ENCODE peak calls at places on chromosomes 16 and 17, in six cellular contexts. N is right lobe of liver, E is small intestine, W is AG10803, K is aorta, J is ovary. B is an unnamed sample.

GRCh38 chr16:70804153-70804728 is 3.3 kb upstream of the VAC14 start:
- DNase-seq in N (no peak), E (no peak), W (peak; percentile 90), K (no peak), J (no peak), B (peak; percentile 29)

GRCh38 chr17:63395075-63395815 is 50.9 kb downstream of the CYB561 start:
- DNase-seq in N (no peak), E (no peak), W (peak; percentile 85), K (no peak), J (no peak), B (peak; percentile 86)

GRCh38 chr16:72203401-72203800 is 31.4 kb upstream of the PMFBP1 start:
- DNase-seq in N (no peak), E (no peak), W (peak; percentile 23), K (no peak), J (no peak), B (no peak)

GRCh38 chr16:10983175-10983558 is 38.8 kb downstream of the CLEC16A start:
- DNase-seq in N (no peak), E (peak; percentile 62), W (no peak), K (no peak), J (no peak), B (no peak)

GRCh38 chr16:4309833-4310266 is 6.0 kb upstream of the GLIS2 start:
- DNase-seq in N (no peak), E (peak; percentile 60), W (peak; percentile 55), K (peak; percentile 87), J (no peak), B (peak; percentile 58)

GRCh38 chr17:83116311-83116771 is 36.9 kb downstream of the METRNL start:
- DNase-seq in N (peak; percentile 46), E (no peak), W (no peak), K (peak; percentile 74), J (no peak), B (no peak)

GRCh38 chr17:74822329-74823175 is 37.1 kb downstream of the GRIN2C start:
- DNase-seq in N (no peak), E (no peak), W (no peak), K (no peak), J (no peak), B (no peak)

GRCh38 chr16:86854058-86854621 is 275.8 kb downstream of the FOXL1 start:
- DNase-seq in N (no peak), E (no peak), W (peak; percentile 97), K (no peak), J (no peak), B (no peak)

GRCh38 chr17:29620271-29620670 is 2.4 kb downstream of the CORO6 start:
- DNase-seq in N (no peak), E (no peak), W (peak; percentile 9), K (no peak), J (no peak), B (no peak)

GRCh38 chr17:80732268-80732667 is 187.6 kb downstream of the RPTOR start:
- DNase-seq in N (no peak), E (no peak), W (peak; percentile 90), K (no peak), J (no peak), B (peak; percentile 44)

GRCh38 chr17:35903451-35903850 is 23.3 kb upstream of the CCL5 start:
- DNase-seq in N (no peak), E (no peak), W (no peak), K (no peak), J (no peak), B (no peak)

GRCh38 chr17:76726766-76727718 is at the start of gene METTL23:
- DNase-seq in N (peak; percentile 89), E (peak; percentile 75), W (peak; percentile 75), K (peak; percentile 95), J (peak; percentile 87), B (no peak)

GRCh38 chr16:22190169-22191088 is 15.6 kb upstream of the EEF2K start:
- DNase-seq in N (peak; percentile 100), E (peak; percentile 100), W (peak; percentile 99), K (peak; percentile 100), J (peak; percentile 100), B (peak; percentile 99)
- H3K4me3 ChIP-seq in N (peak overlapping the region; percentile 55), E (peak overlapping the region; percentile 67), W (peak overlapping the region; percentile 65), K (peak overlapping the region; percentile 21), J (peak overlapping the region; percentile 81), B (peak overlapping the region; percentile 53)

GRCh38 chr17:59435238-59435637 is 103.8 kb downstream of the YPEL2 start:
- DNase-seq in N (no peak), E (no peak), W (peak; percentile 68), K (no peak), J (no peak), B (peak; percentile 33)
- H3K4me3 ChIP-seq in N (no peak overlapping the region), E (no peak overlapping the region), W (no peak overlapping the region), K (no peak overlapping the region), J (no peak overlapping the region), B (no peak overlapping the region)

DNA sequence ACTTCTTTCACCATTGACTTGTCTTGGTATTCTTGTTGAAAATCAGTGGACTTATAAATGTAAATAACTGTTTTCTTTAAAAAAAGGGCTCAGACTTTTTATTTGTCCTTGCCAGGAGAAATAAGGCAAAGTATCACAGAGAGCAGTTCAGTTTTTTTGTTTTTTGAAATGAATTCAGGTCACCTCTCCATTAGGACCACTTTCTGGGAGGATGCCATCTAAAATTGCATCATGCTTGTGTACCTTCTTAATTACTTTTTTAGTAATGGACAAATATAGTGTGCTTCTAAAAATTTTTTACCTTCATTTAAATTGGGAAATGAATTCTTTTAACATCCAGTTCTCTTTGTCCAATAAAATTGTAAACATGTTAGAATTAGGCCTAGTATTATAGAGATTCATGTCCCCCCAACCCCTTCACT is 210.0 kb downstream of the BCAS3 start:
- DNase-seq in N (no peak), E (no peak), W (no peak), K (no peak), J (no peak), B (no peak)
- H3K4me3 ChIP-seq in N (peak overlapping the region; percentile 35), E (no peak overlapping the region), W (no peak overlapping the region), K (no peak overlapping the region), J (no peak overlapping the region), B (no peak overlapping the region)

GRCh38 chr17:11238710-11239109 is 2.3 kb upstream of the SHISA6 start:
- DNase-seq in N (no peak), E (no peak), W (no peak), K (no peak), J (no peak), B (no peak)

GRCh38 chr17:11240041-11240801 is 792 bp upstream of the SHISA6 start:
- DNase-seq in N (no peak), E (no peak), W (no peak), K (no peak), J (no peak), B (no peak)

GRCh38 chr17:11240841-11241610 is at the start of gene SHISA6:
- DNase-seq in N (no peak), E (no peak), W (no peak), K (no peak), J (no peak), B (no peak)

GRCh38 chr17:11239379-11239970 is 1.5 kb upstream of the SHISA6 start:
- DNase-seq in N (no peak), E (no peak), W (no peak), K (no peak), J (no peak), B (no peak)

GRCh38 chr17:11241611-11242226 is 706 bp downstream of the SHISA6 start:
- DNase-seq in N (no peak), E (no peak), W (no peak), K (no peak), J (no peak), B (no peak)
- H3K4me3 ChIP-seq in N (no peak overlapping the region), E (no peak overlapping the region), W (no peak overlapping the region), K (no peak overlapping the region), J (no peak overlapping the region), B (no peak overlapping the region)

DNA sequence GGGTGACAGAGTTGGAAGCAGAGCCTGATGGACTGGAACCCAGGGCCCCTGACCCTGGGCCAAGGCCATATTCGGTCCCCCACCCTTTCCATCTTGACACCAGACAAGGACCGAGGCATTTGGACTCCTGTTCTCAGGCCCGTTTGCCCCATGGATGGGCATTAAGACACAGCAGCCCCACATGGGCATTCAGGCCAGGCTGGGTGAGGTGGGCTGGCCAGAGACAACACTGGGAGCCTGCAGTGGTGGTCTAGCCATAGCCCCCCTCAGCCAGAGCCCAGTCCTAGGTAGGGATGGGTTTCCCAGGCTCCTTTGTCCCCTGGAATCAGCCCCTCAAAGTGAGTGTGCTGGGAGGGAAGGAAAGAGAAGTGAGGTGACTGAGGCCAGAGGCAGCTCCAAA is 1.6 kb downstream of the PDK2 start:
- DNase-seq in N (peak; percentile 43), E (no peak), W (no peak), K (no peak), J (no peak), B (no peak)
- H3K4me3 ChIP-seq in N (no peak overlapping the region), E (peak overlapping the region; percentile 93), W (peak overlapping the region; percentile 91), K (no peak overlapping the region), J (peak overlapping the region; percentile 98), B (no peak overlapping the region)

GRCh38 chr16:763903-764750 is 3.6 kb downstream of the MSLN start:
- DNase-seq in N (no peak), E (no peak), W (no peak), K (no peak), J (no peak), B (no peak)

GRCh38 chr16:764848-765487 is 4.4 kb downstream of the MSLN start:
- DNase-seq in N (peak; percentile 50), E (no peak), W (no peak), K (no peak), J (no peak), B (no peak)

GRCh38 chr16:765971-766819 is 5.7 kb downstream of the MSLN start:
- DNase-seq in N (no peak), E (no peak), W (no peak), K (no peak), J (no peak), B (no peak)

GRCh38 chr16:766820-767640 is 6.5 kb downstream of the MSLN start:
- DNase-seq in N (no peak), E (no peak), W (no peak), K (no peak), J (no peak), B (no peak)

GRCh38 chr16:765488-765865 is 4.9 kb downstream of the MSLN start:
- DNase-seq in N (no peak), E (no peak), W (no peak), K (no peak), J (no peak), B (no peak)
- H3K4me3 ChIP-seq in N (no peak overlapping the region), E (no peak overlapping the region), W (no peak overlapping the region), K (no peak overlapping the region), J (no peak overlapping the region), B (no peak overlapping the region)

GRCh38 chr17:66625321-66625767 is 209.6 kb upstream of the CACNG5 start:
- DNase-seq in N (no peak), E (peak; percentile 17), W (peak; percentile 41), K (no peak), J (no peak), B (no peak)
- H3K4me3 ChIP-seq in N (no peak overlapping the region), E (no peak overlapping the region), W (no peak overlapping the region), K (no peak overlapping the region), J (no peak overlapping the region), B (no peak overlapping the region)

GRCh38 chr16:3306078-3306477 is 781 bp downstream of the ZNF75A start:
- DNase-seq in N (no peak), E (no peak), W (no peak), K (no peak), J (no peak), B (no peak)

GRCh38 chr16:3305109-3306068 is at the start of the genes TIGD7 and ZNF75A:
- DNase-seq in N (peak; percentile 95), E (peak; percentile 90), W (peak; percentile 90), K (peak; percentile 95), J (peak; percentile 84), B (peak; percentile 49)

GRCh38 chr16:3304370-3304769 is 860 bp downstream of the TIGD7 start:
- DNase-seq in N (no peak), E (no peak), W (peak; percentile 17), K (no peak), J (no peak), B (no peak)
- H3K4me3 ChIP-seq in N (peak overlapping the region; percentile 93), E (peak overlapping the region; percentile 62), W (peak overlapping the region; percentile 90), K (peak overlapping the region; percentile 67), J (peak overlapping the region; percentile 80), B (peak overlapping the region; percentile 64)